ENCODE peak calls at places on chromosome 13, in five cellular contexts. T, D, H, B and A are unnamed samples.

GRCh38 chr13:50375792-50376191 is 360.5 kb downstream of the KCNRG start:
- DNase-seq in T (no peak), D (no peak), H (no peak), B (no peak), A (peak; percentile 61)

GRCh38 chr13:94128430-94128829 is 351.1 kb downstream of the DCT start:
- DNase-seq in T (no peak), D (no peak), H (no peak), B (no peak), A (no peak)

GRCh38 chr13:49435992-49436391 is 7.9 kb downstream of the CAB39L start:
- DNase-seq in T (no peak), D (no peak), H (no peak), B (no peak), A (no peak)

GRCh38 chr13:110582421-110582954 is 21.0 kb upstream of the RAB20 start:
- DNase-seq in T (no peak), D (no peak), H (no peak), B (no peak), A (no peak)

GRCh38 chr13:45872574-45872973 is 21.0 kb upstream of the SIAH3 start:
- DNase-seq in T (no peak), D (no peak), H (no peak), B (no peak), A (no peak)

GRCh38 chr13:52921194-52921593 is 72.8 kb upstream of the PCDH8 start:
- DNase-seq in T (no peak), D (no peak), H (no peak), B (no peak), A (peak; percentile 92)

GRCh38 chr13:112434032-112434431 is 57.9 kb downstream of the SPACA7 start:
- DNase-seq in T (no peak), D (no peak), H (peak; percentile 72), B (no peak), A (no peak)

GRCh38 chr13:74444161-74444571 is 310.0 kb upstream of the KLF12 start:
- DNase-seq in T (no peak), D (no peak), H (no peak), B (no peak), A (no peak)

GRCh38 chr13:25493930-25494707 is 122.3 kb downstream of the ATP8A2 start:
- DNase-seq in T (no peak), D (no peak), H (no peak), B (no peak), A (peak; percentile 36)

GRCh38 chr13:98766120-98766519 is 13.6 kb upstream of the SLC15A1 start:
- DNase-seq in T (no peak), D (no peak), H (no peak), B (no peak), A (no peak)

GRCh38 chr13:48431431-48431830 is 18.5 kb upstream of the LPAR6 start:
- DNase-seq in T (no peak), D (no peak), H (no peak), B (no peak), A (no peak)

GRCh38 chr13:46359731-46360130 is 27.3 kb downstream of the RUBCNL start:
- DNase-seq in T (no peak), D (no peak), H (no peak), B (no peak), A (no peak)

GRCh38 chr13:33577037-33577436 is 240.9 kb upstream of the RFC3 start:
- DNase-seq in T (no peak), D (no peak), H (no peak), B (no peak), A (no peak)

GRCh38 chr13:24108615-24108965 is 51.9 kb upstream of the SPATA13 start:
- DNase-seq in T (no peak), D (no peak), H (no peak), B (no peak), A (no peak)

GRCh38 chr13:49386664-49387063 is 57.2 kb downstream of the CAB39L start:
- DNase-seq in T (no peak), D (no peak), H (no peak), B (no peak), A (no peak)

GRCh38 chr13:80334582-80335260 is 6.2 kb downstream of the SPRY2 start:
- DNase-seq in T (no peak), D (no peak), H (no peak), B (no peak), A (no peak)

GRCh38 chr13:54033323-54033861 is 1004.8 kb downstream of the OLFM4 start:
- DNase-seq in T (no peak), D (no peak), H (no peak), B (no peak), A (no peak)

GRCh38 chr13:76903544-76904162 is 17.4 kb upstream of the KCTD12 start:
- DNase-seq in T (peak; percentile 26), D (peak; percentile 37), H (peak; percentile 85), B (peak; percentile 20), A (peak; percentile 91)

GRCh38 chr13:35793823-35794222 is 317.3 kb upstream of the MAB21L1 start:
- DNase-seq in T (no peak), D (no peak), H (no peak), B (no peak), A (no peak)

GRCh38 chr13:75231235-75231634 is 250.7 kb downstream of the TBC1D4 start:
- DNase-seq in T (no peak), D (no peak), H (no peak), B (no peak), A (no peak)

GRCh38 chr13:87754097-87754496 is 82.9 kb downstream of the SLITRK5 start:
- DNase-seq in T (no peak), D (no peak), H (no peak), B (no peak), A (no peak)

GRCh38 chr13:100611678-100612492 is 23.3 kb upstream of the GGACT start:
- DNase-seq in T (no peak), D (peak; percentile 65), H (no peak), B (no peak), A (no peak)

GRCh38 chr13:86986448-86986847 is 684.7 kb upstream of the SLITRK5 start:
- DNase-seq in T (peak; percentile 54), D (no peak), H (no peak), B (no peak), A (no peak)

GRCh38 chr13:37375071-37375470 is 223.5 kb downstream of the POSTN start:
- DNase-seq in T (no peak), D (no peak), H (no peak), B (no peak), A (no peak)

GRCh38 chr13:99988469-99989375 is 7.1 kb downstream of the ZIC2 start:
- DNase-seq in T (no peak), D (no peak), H (no peak), B (no peak), A (no peak)

GRCh38 chr13:60572003-60572792 is 175.2 kb downstream of the TDRD3 start:
- DNase-seq in T (no peak), D (no peak), H (no peak), B (no peak), A (no peak)

GRCh38 chr13:42398542-42398941 is 126.6 kb downstream of the AKAP11 start:
- DNase-seq in T (no peak), D (no peak), H (no peak), B (no peak), A (peak; percentile 92)

GRCh38 chr13:91017031-91017668 is 330.3 kb upstream of the MIR17HG start:
- DNase-seq in T (no peak), D (no peak), H (no peak), B (no peak), A (peak; percentile 75)

GRCh38 chr13:63409791-63410351 is 1994.2 kb upstream of the PCDH20 start:
- DNase-seq in T (no peak), D (no peak), H (no peak), B (no peak), A (peak; percentile 56)

GRCh38 chr13:111183087-111183645 is 68.1 kb downstream of the ARHGEF7 start:
- DNase-seq in T (no peak), D (no peak), H (no peak), B (no peak), A (no peak)

GRCh38 chr13:76289558-76289957 is 596.6 kb downstream of the KCTD12 start:
- DNase-seq in T (no peak), D (no peak), H (no peak), B (no peak), A (no peak)

GRCh38 chr13:27079421-27079958 is 92.1 kb downstream of the USP12 start:
- DNase-seq in T (no peak), D (no peak), H (no peak), B (no peak), A (no peak)

GRCh38 chr13:47126432-47126831 is 229.6 kb upstream of the HTR2A start:
- DNase-seq in T (no peak), D (no peak), H (no peak), B (no peak), A (no peak)

GRCh38 chr13:80074811-80075210 is 266.1 kb downstream of the SPRY2 start:
- DNase-seq in T (no peak), D (no peak), H (no peak), B (no peak), A (no peak)

GRCh38 chr13:44068737-44069136 is 189.0 kb downstream of the LACC1 start:
- DNase-seq in T (no peak), D (no peak), H (no peak), B (no peak), A (no peak)

GRCh38 chr13:32278456-32278855 is 36.7 kb downstream of the ZAR1L start:
- DNase-seq in T (no peak), D (no peak), H (no peak), B (no peak), A (peak; percentile 33)

GRCh38 chr13:97977376-97977705 is 23.9 kb downstream of the IPO5 start:
- DNase-seq in T (no peak), D (no peak), H (no peak), B (no peak), A (no peak)

GRCh38 chr13:42895781-42896180 is 96.3 kb downstream of the EPSTI1 start:
- DNase-seq in T (no peak), D (no peak), H (no peak), B (no peak), A (no peak)